ENCODE peak calls at places on chromosomes 3 and 15, in nine cellular contexts. P is activated CD8-positive, alpha-beta memory T cell treated with anti-CD3 and anti-CD28 coated beads, Interleukin-2, amount 50 U/mL, for 4 hours; O is BE2C; N is T-helper 9 cell; K is body of pancreas; L is left ventricle myocardium superior; G is coronary artery; W is activated T-helper 1 cell treated with anti-CD3 and anti-CD28 coated beads, Interleukin-12 subunit alpha, Interleukin-12 subunit beta, Interleukin-2, Interleukin-4 antibody, amounts not matched to agents 30 ng/mL and 10 ng/mL and 1 ng/mL, durations not matched to agents 14 hours and 24 hours and 36 hours; E is Daoy. Z is an unnamed sample.

GRCh38 chr15:41797194-41797593 is 22.9 kb downstream of the MAPKBP1 start:
- DNase-seq in P (no peak), O (no peak), N (no peak), K (no peak), L (no peak), G (no peak), W (no peak), E (no peak), Z (no peak)

GRCh38 chr15:87224409-87224808 is 1032.1 kb downstream of the NTRK3 start:
- DNase-seq in P (no peak), O (no peak), N (no peak), K (no peak), L (no peak), G (no peak), W (no peak), E (peak), Z (no peak)

GRCh38 chr3:21330293-21330692 is 420.7 kb downstream of the ZNF385D start:
- DNase-seq in P (no peak), O (no peak), N (no peak), K (no peak), L (no peak), G (no peak), W (no peak), E (no peak), Z (no peak)

GRCh38 chr3:61158676-61159075 is 92.6 kb downstream of the FHIT start:
- DNase-seq in P (no peak), O (no peak), N (no peak), K (no peak), L (no peak), G (no peak), W (no peak), E (no peak), Z (no peak)

GRCh38 chr15:79682285-79682684 is 214.5 kb downstream of the MTHFS start:
- DNase-seq in P (no peak), O (peak), N (no peak), K (peak), L (peak), G (no peak), W (no peak), E (peak), Z (peak)

GRCh38 chr3:77780621-77781020 is 740.7 kb downstream of the ROBO2 start:
- DNase-seq in P (no peak), O (no peak), N (no peak), K (no peak), L (no peak), G (no peak), W (no peak), E (no peak), Z (no peak)

GRCh38 chr3:123640311-123641083 is 55.6 kb upstream of the HACD2 start:
- DNase-seq in P (no peak), O (no peak), N (no peak), K (no peak), L (no peak), G (no peak), W (no peak), E (no peak), Z (no peak)

GRCh38 chr3:196979545-196979944 is 10.9 kb upstream of the PIGZ start:
- DNase-seq in P (no peak), O (no peak), N (no peak), K (no peak), L (no peak), G (no peak), W (no peak), E (no peak), Z (no peak)